ENCODE peak calls at places on chromosome 5, in four cellular contexts. I is activated gamma-delta T cell treated with Interleukin-2 at 50 U/mL for 16 hours, O is NCI-H69, Y is caudate nucleus. T is an unnamed sample.

GRCh38 chr5:113807384-113808053 is 294.0 kb downstream of the YTHDC2 start:
- DNase-seq in I (no peak), O (peak; percentile 25), Y (no peak), T (no peak)

GRCh38 chr5:144036476-144036875 is 134.0 kb downstream of the YIPF5 start:
- DNase-seq in Y (no peak), I (no peak), O (no peak), T (no peak)

GRCh38 chr5:166786889-166787288 is 1504.6 kb upstream of the WWC1 start:
- DNase-seq in Y (no peak), I (no peak), O (no peak), T (no peak)

GRCh38 chr5:82719368-82719767 is 357.8 kb downstream of the TMEM167A start:
- DNase-seq in O (no peak), I (no peak), Y (no peak), T (no peak)

GRCh38 chr5:95892784-95893354 is 68.8 kb downstream of the ELL2 start:
- DNase-seq in O (peak; percentile 77), Y (no peak), I (no peak), T (no peak)

GRCh38 chr5:119792154-119792799 is 162.9 kb downstream of the FAM170A start:
- DNase-seq in Y (no peak), I (no peak), O (no peak), T (no peak)

GRCh38 chr5:101838329-101838964 is 457.6 kb downstream of the SLCO4C1 start:
- DNase-seq in Y (no peak), I (no peak), O (no peak), T (no peak)

GRCh38 chr5:142874537-142874936 is 104.4 kb downstream of the ARHGAP26 start:
- DNase-seq in I (no peak), Y (no peak), O (peak; percentile 88), T (no peak)

GRCh38 chr5:3325811-3326568 is 269.6 kb upstream of the IRX1 start:
- DNase-seq in I (no peak), O (no peak), Y (no peak), T (no peak)

GRCh38 chr5:104800440-104801048 is 1238.0 kb upstream of the NUDT12 start:
- DNase-seq in I (no peak), O (no peak), Y (no peak), T (no peak)

GRCh38 chr5:170219615-170220014 is 13.2 kb upstream of the C5orf58 start:
- DNase-seq in I (no peak), O (no peak), Y (no peak), T (no peak)

GRCh38 chr5:104951829-104952228 is 1389.2 kb upstream of the NUDT12 start:
- DNase-seq in I (no peak), Y (no peak), O (no peak), T (no peak)

GRCh38 chr5:133928690-133929393 is 39.6 kb downstream of the C5orf15 start:
- DNase-seq in Y (no peak), O (no peak), I (no peak), T (peak; percentile 52)

GRCh38 chr5:149798466-149798865 is 68.4 kb downstream of the PPARGC1B start:
- DNase-seq in Y (no peak), I (no peak), O (no peak), T (no peak)

GRCh38 chr5:58246521-58246944 is 213.4 kb downstream of the PLK2 start:
- DNase-seq in Y (no peak), I (no peak), O (no peak), T (no peak)

GRCh38 chr5:83608122-83608521 is 112.5 kb downstream of the HAPLN1 start:
- DNase-seq in Y (no peak), I (no peak), O (peak; percentile 90), T (no peak)

GRCh38 chr5:143533978-143534763 is 130.7 kb upstream of the NR3C1 start:
- DNase-seq in I (no peak), Y (no peak), O (no peak), T (no peak)

GRCh38 chr5:100746730-100747129 is 156.4 kb downstream of the ST8SIA4 start:
- DNase-seq in Y (no peak), O (no peak), I (no peak), T (no peak)

GRCh38 chr5:110478899-110479298 is 247.6 kb downstream of the TMEM232 start:
- DNase-seq in O (no peak), I (no peak), Y (no peak), T (no peak)

GRCh38 chr5:6395621-6396020 is 17.3 kb upstream of the MED10 start:
- DNase-seq in I (no peak), Y (no peak), O (no peak), T (no peak)

GRCh38 chr5:181138258-181138657 is 7.3 kb upstream of the OR2V1 start:
- DNase-seq in O (no peak), Y (no peak), I (no peak), T (no peak)

GRCh38 chr5:9545959-9546851 is at the start of gene SEMA5A:
- DNase-seq in Y (no peak), O (peak; percentile 18), I (no peak), T (no peak)